ENCODE peak calls at places on chromosomes 16 and 17, in six cellular contexts. L, Y, V, I, A and M are unnamed samples.

GRCh38 chr17:2170023-2170422 is 115.1 kb downstream of the HIC1 start:
- DNase-seq in L (peak), Y (no peak), V (no peak), I (no peak), A (peak), M (peak)

GRCh38 chr16:55809851-55810250 is 23.0 kb downstream of the CES1 start:
- DNase-seq in L (no peak), Y (no peak), V (no peak), I (no peak), A (no peak), M (no peak)

GRCh38 chr17:63932008-63932561 is at the start of gene CD79B:
- DNase-seq in L (no peak), Y (no peak), V (no peak), I (peak), A (no peak), M (peak)

GRCh38 chr16:66926171-66926570 is 836 bp upstream of the RRAD start:
- DNase-seq in L (no peak), Y (no peak), V (no peak), I (no peak), A (no peak), M (no peak)

GRCh38 chr16:69424935-69425784 is 741 bp downstream of the CYB5B start:
- DNase-seq in L (no peak), Y (no peak), V (peak), I (no peak), A (no peak), M (no peak)

GRCh38 chr16:85901110-85901509 is 2.1 kb downstream of the IRF8 start:
- DNase-seq in L (no peak), Y (no peak), V (no peak), I (no peak), A (no peak), M (no peak)

GRCh38 chr16:86072328-86073102 is 173.6 kb downstream of the IRF8 start:
- DNase-seq in L (peak), Y (peak), V (peak), I (no peak), A (peak), M (peak)

GRCh38 chr16:75494696-75495601 is at the start of gene CHST6:
- DNase-seq in L (peak), Y (no peak), V (no peak), I (no peak), A (peak), M (no peak)

GRCh38 chr16:10949424-10949970 is 5.1 kb downstream of the CLEC16A start:
- DNase-seq in L (peak), Y (peak), V (no peak), I (no peak), A (no peak), M (peak)

GRCh38 chr17:60311186-60311585 is 80.7 kb downstream of the USP32 start:
- DNase-seq in L (no peak), Y (no peak), V (no peak), I (no peak), A (no peak), M (no peak)

GRCh38 chr17:76612977-76613851 is 27.6 kb upstream of the ST6GALNAC2 start:
- DNase-seq in L (peak), Y (no peak), V (no peak), I (no peak), A (peak), M (no peak)

GRCh38 chr16:63613701-63614100 is 1508.2 kb downstream of the CDH11 start:
- DNase-seq in L (no peak), Y (no peak), V (no peak), I (no peak), A (no peak), M (no peak)

GRCh38 chr17:64694207-64694606 is 32.1 kb upstream of the SMURF2 start:
- DNase-seq in L (peak), Y (peak), V (peak), I (no peak), A (no peak), M (no peak)

GRCh38 chr16:10906482-10906881 is 29.5 kb downstream of the CIITA start:
- DNase-seq in L (no peak), Y (no peak), V (no peak), I (no peak), A (no peak), M (no peak)

GRCh38 chr16:84703671-84704070 is 3.9 kb downstream of the USP10 start:
- DNase-seq in L (no peak), Y (no peak), V (no peak), I (no peak), A (no peak), M (no peak)

GRCh38 chr16:87435399-87436224 is 43.5 kb downstream of the MAP1LC3B start:
- DNase-seq in L (no peak), Y (peak), V (no peak), I (no peak), A (no peak), M (no peak)